ENCODE peak calls at places on chromosomes 4 and X, in nine cellular contexts. K, V, O, H, A, Y, D, X and Z are unnamed samples.

GRCh38 chr4:113157086-113157857 is 107.8 kb downstream of the ANK2 start:
- DNase-seq in K (no peak), V (no peak), O (no peak), H (no peak), A (no peak), Y (no peak), D (no peak), X (no peak), Z (no peak)

GRCh38 chrX:10949541-10949940 is 161.6 kb upstream of the HCCS start:
- DNase-seq in K (no peak), V (no peak), O (no peak), H (no peak), A (no peak), Y (no peak), D (no peak), X (no peak), Z (no peak)

GRCh38 chr4:5050520-5050955 is 742 bp upstream of the STK32B start:
- DNase-seq in K (peak), V (no peak), O (no peak), H (peak), A (peak), Y (peak), D (no peak), X (no peak), Z (peak)

GRCh38 chr4:46277165-46277951 is 112.6 kb downstream of the GABRA2 start:
- DNase-seq in K (no peak), V (no peak), O (no peak), H (no peak), A (no peak), Y (no peak), D (no peak), X (no peak), Z (no peak)

GRCh38 chr4:86653237-86653865 is 59.2 kb downstream of the PTPN13 start:
- DNase-seq in K (no peak), V (peak), O (no peak), H (no peak), A (no peak), Y (no peak), D (no peak), X (no peak), Z (no peak)

GRCh38 chrX:46317158-46317557 is 228.1 kb downstream of the ZNF674 start:
- DNase-seq in K (no peak), V (no peak), O (no peak), H (no peak), A (no peak), Y (peak), D (no peak), X (no peak), Z (no peak)

GRCh38 chr4:138540056-138540800 is 298.1 kb upstream of the SLC7A11 start:
- DNase-seq in K (peak), V (no peak), O (no peak), H (no peak), A (peak), Y (peak), D (no peak), X (no peak), Z (no peak)

GRCh38 chrX:118346258-118347094 is 570 bp downstream of the WDR44 start:
- DNase-seq in K (peak), V (peak), O (peak), H (no peak), A (no peak), Y (peak), D (peak), X (peak), Z (no peak)

GRCh38 chr4:84069119-84069518 is 430.0 kb downstream of the NKX6-1 start:
- DNase-seq in K (no peak), V (no peak), O (no peak), H (no peak), A (no peak), Y (no peak), D (no peak), X (no peak), Z (no peak)

GRCh38 chrX:151397741-151398070 is 700 bp downstream of the VMA21 start:
- DNase-seq in K (peak), V (no peak), O (no peak), H (no peak), A (no peak), Y (no peak), D (no peak), X (no peak), Z (peak)